ENCODE peak calls at places on chromosome 4, in eight cellular contexts. A, Q, R, X, N, E, C and F are unnamed samples.

GRCh38 chr4:164109517-164109916 is 615.0 kb downstream of the TMA16 start:
- DNase-seq in A (no peak), Q (no peak), R (no peak), X (no peak), N (no peak), E (no peak), C (no peak), F (no peak)

GRCh38 chr4:23680616-23681518 is 209.0 kb downstream of the PPARGC1A start:
- DNase-seq in A (no peak), Q (no peak), R (no peak), X (no peak), N (no peak), E (no peak), C (no peak), F (peak)

GRCh38 chr4:87734084-87734483 is 65.3 kb upstream of the IBSP start:
- DNase-seq in A (no peak), Q (no peak), R (no peak), X (no peak), N (no peak), E (no peak), C (no peak), F (no peak)

GRCh38 chr4:184843984-184844554 is 18.3 kb upstream of the ACSL1 start:
- DNase-seq in A (no peak), Q (no peak), R (no peak), X (no peak), N (no peak), E (no peak), C (no peak), F (no peak)

GRCh38 chr4:57184378-57185031 is 74.3 kb upstream of the IGFBP7 start:
- DNase-seq in A (no peak), Q (no peak), R (no peak), X (no peak), N (no peak), E (no peak), C (no peak), F (no peak)

GRCh38 chr4:185312699-185313098 is 83.0 kb downstream of the LRP2BP start:
- DNase-seq in A (no peak), Q (no peak), R (no peak), X (no peak), N (no peak), E (no peak), C (no peak), F (no peak)

GRCh38 chr4:25551608-25552007 is 104.0 kb upstream of the SLC34A2 start:
- DNase-seq in A (no peak), Q (no peak), R (no peak), X (no peak), N (no peak), E (no peak), C (peak), F (no peak)

GRCh38 chr4:47686294-47686872 is 151.5 kb downstream of the CORIN start:
- DNase-seq in A (no peak), Q (peak), R (no peak), X (no peak), N (peak), E (peak), C (peak), F (peak)

GRCh38 chr4:52877006-52877405 is 14.9 kb downstream of the RASL11B start:
- DNase-seq in A (no peak), Q (no peak), R (no peak), X (no peak), N (no peak), E (no peak), C (no peak), F (no peak)

GRCh38 chr4:79292008-79292407 is 33.9 kb downstream of the NAA11 start:
- DNase-seq in A (no peak), Q (peak), R (no peak), X (no peak), N (no peak), E (no peak), C (no peak), F (no peak)

GRCh38 chr4:42654606-42655005 is 2.3 kb downstream of the ATP8A1 start:
- DNase-seq in A (no peak), Q (peak), R (peak), X (no peak), N (no peak), E (no peak), C (no peak), F (peak)

GRCh38 chr4:101952985-101953384 is 162.5 kb downstream of the BANK1 start:
- DNase-seq in A (no peak), Q (no peak), R (no peak), X (no peak), N (no peak), E (no peak), C (no peak), F (no peak)

GRCh38 chr4:169810325-169811323 is 52.9 kb upstream of the HPF1 start:
- DNase-seq in A (peak), Q (peak), R (no peak), X (peak), N (no peak), E (peak), C (peak), F (peak)

GRCh38 chr4:13521047-13521446 is 23.3 kb downstream of the NKX3-2 start:
- DNase-seq in A (no peak), Q (no peak), R (no peak), X (no peak), N (no peak), E (no peak), C (no peak), F (no peak)

GRCh38 chr4:40721730-40722171 is 28.0 kb upstream of the NSUN7 start:
- DNase-seq in A (no peak), Q (no peak), R (no peak), X (no peak), N (no peak), E (no peak), C (no peak), F (no peak)

GRCh38 chr4:155629831-155630425 is 36.7 kb upstream of the GUCY1A1 start:
- DNase-seq in A (no peak), Q (no peak), R (no peak), X (no peak), N (no peak), E (no peak), C (no peak), F (no peak)

GRCh38 chr4:144689125-144689524 is 43.2 kb downstream of the HHIP start:
- DNase-seq in A (no peak), Q (no peak), R (no peak), X (no peak), N (no peak), E (no peak), C (no peak), F (no peak)

GRCh38 chr4:139736661-139737060 is 71.0 kb downstream of the MGST2 start:
- DNase-seq in A (no peak), Q (no peak), R (no peak), X (no peak), N (no peak), E (no peak), C (no peak), F (no peak)

GRCh38 chr4:128364565-128364964 is 77.0 kb upstream of the PGRMC2 start:
- DNase-seq in A (no peak), Q (no peak), R (no peak), X (no peak), N (no peak), E (no peak), C (no peak), F (no peak)

GRCh38 chr4:115873048-115873447 is 759.6 kb upstream of the NDST4 start:
- DNase-seq in A (no peak), Q (no peak), R (no peak), X (no peak), N (no peak), E (no peak), C (no peak), F (no peak)

GRCh38 chr4:72505314-72505744 is 63.7 kb downstream of the ADAMTS3 start:
- DNase-seq in A (no peak), Q (peak), R (no peak), X (no peak), N (no peak), E (no peak), C (no peak), F (peak)